ENCODE peak calls at places on chromosomes 5 and 9, in four cellular contexts. I is HS-5; Q is stimulated activated CD8-positive, alpha-beta memory T cell treated with anti-CD3 and anti-CD28 coated beads, Interleukin-7, amount 100 ng/mL, for 1 hour; K is HTR-8/SVneo. S is an unnamed sample.

GRCh38 chr5:14428302-14429081 is 153.1 kb upstream of the OTULINL start:
- DNase-seq in Q (no peak), I (no peak), K (no peak), S (peak)

GRCh38 chr9:27442464-27442863 is 81.6 kb upstream of the IFNK start:
- DNase-seq in Q (no peak), K (no peak), I (no peak), S (no peak)

GRCh38 chr5:7960142-7960541 is 91.2 kb downstream of the MTRR start:
- DNase-seq in Q (no peak), K (no peak), I (no peak), S (no peak)

GRCh38 chr5:154394328-154394727 is 51.5 kb upstream of the SAP30L start:
- DNase-seq in K (no peak), I (no peak), Q (no peak), S (no peak)

GRCh38 chr5:105554613-105555169 is 1992.1 kb upstream of the NUDT12 start:
- DNase-seq in Q (no peak), I (no peak), K (no peak), S (no peak)

GRCh38 chr9:94800424-94801117 is 74.1 kb downstream of the AOPEP start:
- DNase-seq in I (no peak), Q (no peak), K (no peak), S (no peak)

GRCh38 chr5:133387091-133387490 is 225.2 kb downstream of the FSTL4 start:
- DNase-seq in I (no peak), K (no peak), Q (no peak), S (peak)

GRCh38 chr5:7606840-7607453 is 211.0 kb downstream of the ADCY2 start:
- DNase-seq in Q (no peak), I (no peak), K (no peak), S (no peak)

GRCh38 chr9:82600536-82601271 is 462.2 kb downstream of the RASEF start:
- DNase-seq in I (no peak), K (no peak), Q (no peak), S (no peak)

GRCh38 chr5:137155621-137156020 is 343.5 kb downstream of the SPOCK1 start:
- DNase-seq in K (no peak), I (no peak), Q (no peak), S (no peak)

GRCh38 chr9:14098102-14098501 is 215.8 kb downstream of the NFIB start:
- DNase-seq in Q (no peak), K (no peak), I (no peak), S (no peak)